ENCODE peak calls at places on chromosome 20, in four cellular contexts. P is A549, M is transverse colon, B is stomach. L is an unnamed sample.

GRCh38 chr20:59620860-59621485 is 16.6 kb downstream of the PHACTR3 start:
- DNase-seq in P (no peak), M (no peak), B (no peak), L (no peak)

GRCh38 chr20:32062776-32063170 is 10.7 kb downstream of the HCK start:
- DNase-seq in P (no peak), M (peak; percentile 34), B (peak; percentile 45), L (peak; percentile 79)

GRCh38 chr20:37643400-37643799 is 50.4 kb upstream of the CTNNBL1 start:
- DNase-seq in P (no peak), M (no peak), B (no peak), L (no peak)

GRCh38 chr20:14582855-14583254 is 245.4 kb upstream of the FLRT3 start:
- DNase-seq in P (peak; percentile 9), M (no peak), B (no peak), L (no peak)

GRCh38 chr20:19964289-19965263 is 52.6 kb upstream of the NAA20 start:
- DNase-seq in P (peak; percentile 80), M (peak; percentile 53), B (peak; percentile 54), L (peak; percentile 74)

GRCh38 chr20:62906647-62907375 is 19.5 kb downstream of the DIDO1 start:
- DNase-seq in P (no peak), M (no peak), B (no peak), L (no peak)

GRCh38 chr20:36532388-36532787 is 8.9 kb upstream of the MYL9 start:
- DNase-seq in P (no peak), M (no peak), B (no peak), L (peak; percentile 59)

GRCh38 chr20:47605673-47606413 is 104.2 kb downstream of the NCOA3 start:
- DNase-seq in P (no peak), M (no peak), B (no peak), L (no peak)

GRCh38 chr20:46552460-46553420 is 2.3 kb upstream of the OCSTAMP start:
- DNase-seq in P (no peak), M (no peak), B (no peak), L (no peak)
- H3K4me3 ChIP-seq in P (no peak overlapping the region), M (no peak overlapping the region), B (no peak overlapping the region), L (no peak overlapping the region)

GRCh38 chr20:50957276-50957675 is 1.1 kb downstream of the DPM1 start:
- DNase-seq in P (no peak), M (no peak), B (no peak), L (no peak)

GRCh38 chr20:50959543-50960126 is 1.0 kb downstream of the MOCS3 start:
- DNase-seq in P (no peak), M (no peak), B (no peak), L (no peak)

GRCh38 chr20:50958733-50959542 is at the start of gene MOCS3:
- DNase-seq in P (peak; percentile 95), M (peak; percentile 87), B (peak; percentile 86), L (peak; percentile 83)

GRCh38 chr20:50953821-50954220 is 4.5 kb downstream of the DPM1 start:
- DNase-seq in P (no peak), M (no peak), B (no peak), L (no peak)

DNA sequence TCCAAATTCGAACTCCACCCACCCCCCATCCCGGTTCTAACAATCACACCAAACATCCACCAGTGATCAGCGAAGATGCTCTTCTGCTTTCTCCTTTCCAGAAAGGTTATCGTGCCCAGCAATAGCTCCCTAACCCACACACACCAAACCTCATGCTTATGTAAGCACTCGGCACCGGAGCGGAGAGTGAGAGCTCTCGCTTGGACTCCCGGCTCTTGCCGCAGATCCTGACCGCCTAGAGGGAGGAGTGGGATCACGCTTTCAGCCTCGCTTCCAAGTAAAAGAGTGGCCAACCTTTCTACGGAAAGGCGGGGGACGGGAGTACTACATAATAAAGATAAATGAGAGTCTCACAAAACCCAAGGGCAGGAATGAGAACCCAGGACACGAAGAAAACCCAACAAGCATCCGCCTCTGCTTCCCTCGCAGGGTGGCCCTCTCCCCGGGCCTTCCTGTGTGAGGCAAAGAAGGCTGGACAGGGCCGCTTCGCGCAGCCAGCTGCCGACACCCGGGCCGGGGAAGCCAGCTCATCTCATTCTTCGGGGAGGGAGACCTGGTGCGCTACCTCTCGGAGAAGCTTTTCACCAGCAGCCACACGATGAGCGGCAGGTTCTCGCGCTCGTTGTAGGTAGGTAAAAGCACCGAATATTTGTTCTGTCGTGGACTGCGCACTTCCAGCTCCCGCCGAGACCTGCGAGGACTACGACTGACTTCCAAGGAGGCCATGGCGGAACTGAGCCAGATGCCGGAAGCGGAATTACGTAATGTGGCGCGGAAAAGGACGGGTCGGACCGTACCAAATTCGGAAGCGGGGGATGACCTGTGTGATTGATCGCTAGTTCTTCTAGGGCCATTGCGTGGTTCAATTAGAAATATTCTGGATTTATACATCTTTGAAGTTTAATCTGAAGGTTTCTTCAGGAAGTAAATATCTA is at the start of gene DPM1:
- DNase-seq in P (peak; percentile 93), M (peak; percentile 90), B (peak; percentile 89), L (peak; percentile 90)
- TF ChIP-seq POLR2A in P (peak; percentile 91), M (peak; percentile 94), B (no peak), L (peak; percentile 97)

DNA sequence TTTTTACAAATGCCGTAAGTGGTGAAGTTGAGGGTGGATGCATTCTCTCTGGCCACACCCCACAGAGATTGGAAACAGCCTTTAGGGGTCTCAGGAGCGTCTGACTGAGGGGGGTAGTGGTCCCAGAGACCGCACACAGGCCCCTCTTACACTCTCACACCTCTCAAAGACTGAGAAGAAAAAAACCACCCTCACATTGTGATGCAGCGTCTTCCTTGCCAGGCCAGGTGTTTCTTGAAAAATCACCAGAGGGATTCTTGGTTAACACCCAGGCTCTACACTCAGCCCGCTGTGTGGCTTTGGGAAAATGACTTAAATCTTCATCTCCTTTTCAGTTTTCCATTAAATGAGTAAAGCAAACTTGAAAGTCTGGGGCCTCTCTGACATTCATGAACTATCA is 115.8 kb upstream of the SPTLC3 start:
- DNase-seq in P (no peak), M (no peak), B (no peak), L (no peak)
- H3K27ac ChIP-seq in P (no peak overlapping the region), M (no peak overlapping the region), B (no peak overlapping the region), L (no peak overlapping the region)

DNA sequence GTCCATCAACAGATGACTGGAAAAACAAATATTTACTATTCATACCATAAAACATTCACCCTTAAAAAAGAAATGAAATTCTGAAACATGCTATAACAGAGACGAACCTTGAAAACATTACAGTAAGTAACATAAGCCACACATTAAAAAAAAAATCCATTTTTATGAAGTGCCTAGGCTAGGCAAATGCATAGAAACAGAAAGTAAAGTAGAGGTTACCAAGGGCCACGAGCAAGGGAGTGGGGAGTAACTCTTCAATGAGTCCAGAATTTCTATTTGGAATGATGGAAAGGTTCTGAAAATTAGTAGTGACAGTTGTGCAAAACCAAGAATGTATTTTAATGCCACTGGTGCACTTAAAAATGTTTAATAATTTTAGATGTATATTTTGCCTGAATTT is 47.7 kb downstream of the STAU1 start:
- DNase-seq in P (no peak), M (no peak), B (no peak), L (no peak)
- H3K4me3 ChIP-seq in P (no peak overlapping the region), M (no peak overlapping the region), B (no peak overlapping the region), L (no peak overlapping the region)

DNA sequence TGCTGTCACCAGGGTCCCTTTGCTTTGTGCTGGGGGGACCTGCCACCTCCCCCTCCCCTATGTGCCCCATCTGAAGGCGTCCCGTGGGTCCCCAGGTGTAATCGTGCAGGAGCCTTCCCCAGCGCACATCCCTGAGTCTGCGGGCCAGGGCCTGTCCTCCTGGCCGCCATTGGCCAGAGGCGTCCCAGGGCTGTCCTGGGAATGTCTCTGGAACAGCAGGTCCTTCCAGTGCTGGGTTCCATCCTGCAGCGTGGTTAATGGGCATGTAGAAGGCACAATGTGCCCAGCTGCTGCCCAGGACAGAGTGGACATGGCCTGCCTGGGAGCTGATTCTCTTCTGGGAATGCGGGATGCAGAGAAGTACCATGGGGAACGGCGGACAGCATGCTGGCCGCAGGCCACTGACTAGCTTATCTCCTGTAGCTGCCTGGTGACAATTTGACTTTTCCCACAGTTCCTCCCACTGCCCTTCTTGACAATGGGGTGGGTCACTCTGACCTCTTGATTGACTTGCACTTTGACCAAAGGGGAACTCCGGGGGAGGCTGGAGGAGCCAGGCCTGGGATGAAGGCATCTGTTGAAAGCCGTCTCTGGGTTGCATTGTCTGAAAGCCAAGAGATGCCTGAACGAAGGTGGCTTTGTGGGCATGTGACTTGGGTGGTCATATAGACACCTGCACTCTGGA is 64.0 kb downstream of the CTCFL start:
- DNase-seq in P (no peak), M (no peak), B (no peak), L (no peak)
- TF ChIP-seq POLR2A in P (no peak), M (no peak), B (no peak), L (no peak)

DNA sequence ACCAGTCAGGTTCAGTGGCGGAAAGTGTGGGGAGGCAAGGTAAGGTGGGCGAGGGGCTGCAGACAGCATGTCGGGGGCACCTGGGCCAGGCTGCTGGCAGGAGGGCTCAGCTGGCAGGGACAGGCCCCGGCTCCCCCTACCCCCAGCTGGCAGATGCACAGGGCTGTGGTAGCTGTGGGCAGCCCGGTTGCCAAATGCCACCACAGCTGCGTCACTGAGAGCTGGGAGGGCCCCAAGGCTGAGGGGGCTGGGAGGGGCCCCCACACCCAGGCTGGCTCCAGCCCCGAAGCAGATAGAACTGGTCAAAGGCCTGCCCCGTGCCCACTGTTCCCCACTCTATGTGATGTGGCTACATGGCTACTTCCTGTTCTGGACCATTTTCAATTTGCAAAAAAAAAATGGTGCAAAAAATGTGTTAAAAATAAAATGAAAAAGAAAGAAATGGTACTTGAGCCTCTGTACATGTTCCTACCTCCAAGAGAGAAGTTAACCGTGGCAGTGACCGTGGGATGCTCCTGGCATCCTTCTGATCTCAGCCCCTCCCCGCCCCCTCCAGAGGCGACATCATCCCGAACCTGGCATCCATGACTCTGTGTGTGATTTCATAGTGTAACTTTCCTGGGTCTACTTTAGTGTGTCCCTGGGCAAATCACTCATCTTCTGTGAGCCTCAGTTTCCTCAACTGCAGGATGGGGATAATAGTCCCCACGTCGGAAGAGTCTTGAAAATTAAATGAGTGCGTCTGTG is 64.4 kb downstream of the UBE2V1 start:
- DNase-seq in P (no peak), M (peak; percentile 46), B (no peak), L (no peak)
- H3K27ac ChIP-seq in P (no peak overlapping the region), M (no peak overlapping the region), B (peak overlapping the region; percentile 64), L (no peak overlapping the region)

DNA sequence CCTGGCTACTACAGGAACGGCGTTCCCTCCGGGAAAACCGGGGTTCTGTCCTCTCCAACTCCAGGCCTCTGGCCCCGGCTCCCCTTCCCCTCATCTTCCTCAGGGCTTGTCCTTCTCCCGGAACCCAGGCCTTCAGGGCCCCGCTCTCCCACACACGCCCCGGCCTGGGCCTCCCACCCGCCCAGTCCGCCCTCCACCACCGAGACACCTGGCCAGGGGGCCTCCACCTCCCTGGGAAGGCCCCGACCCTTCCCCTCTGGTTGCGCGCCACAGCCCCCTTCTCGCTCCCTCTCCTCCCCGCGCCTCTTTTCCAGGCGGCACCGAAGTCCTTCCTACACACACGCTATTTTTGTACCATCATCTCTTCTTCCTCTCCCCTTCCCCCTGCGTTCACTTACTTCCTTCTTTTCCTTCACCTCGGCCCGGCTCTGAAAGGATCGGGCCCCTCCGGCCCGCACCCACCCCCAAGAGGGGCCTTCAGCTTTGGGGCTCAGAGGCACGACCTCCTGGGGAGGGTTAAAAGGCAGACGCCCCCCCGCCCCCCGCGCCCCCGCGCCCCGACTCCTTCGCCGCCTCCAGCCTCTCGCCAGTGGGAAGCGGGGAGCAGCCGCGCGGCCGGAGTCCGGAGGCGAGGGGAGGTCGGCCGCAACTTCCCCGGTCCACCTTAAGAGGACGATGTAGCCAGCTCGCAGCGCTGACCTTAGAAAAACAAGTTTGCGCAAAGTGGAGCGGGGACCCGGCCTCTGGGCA is 1.3 kb upstream of the SIRPA start:
- DNase-seq in P (peak; percentile 65), M (no peak), B (no peak), L (no peak)
- H3K4me3 ChIP-seq in P (peak overlapping the region; percentile 71), M (peak overlapping the region; percentile 66), B (peak overlapping the region; percentile 72), L (peak overlapping the region; percentile 47)